ENCODE peak calls at places on chromosomes 7 and 10, in seven cellular contexts. Q is Panc1; L is stimulated activated CD4-positive, alpha-beta T cell treated with anti-CD3 and anti-CD28 coated beads, TNF-alpha, amount 100 ng/mL, for 24 hours; T is upper lobe of right lung; G is GM10248; I is iPS DF 19.7; X is NT2/D1. O is an unnamed sample.
A peak's percentile ranks its signal among the peaks of the same experiment; 100 is the strongest.

GRCh38 chr7:11748884-11749283 is 83.1 kb downstream of the THSD7A start:
- DNase-seq in L (no peak), X (no peak), I (no peak), Q (no peak), T (no peak), G (no peak), O (no peak)

GRCh38 chr10:118842826-118843624 is 88.3 kb upstream of the CACUL1 start:
- DNase-seq in X (no peak), T (no peak), G (no peak), Q (no peak), L (no peak), I (no peak), O (no peak)

GRCh38 chr10:133608855-133609254 is 17.7 kb downstream of the FRG2B start:
- DNase-seq in G (no peak), Q (no peak), I (no peak), X (no peak), L (no peak), T (no peak), O (no peak)

GRCh38 chr7:79979437-79979836 is 155.2 kb upstream of the GNAI1 start:
- DNase-seq in T (no peak), Q (no peak), G (no peak), L (no peak), I (no peak), X (no peak), O (no peak)

GRCh38 chr10:78655941-78656340 is 412.8 kb upstream of the ZMIZ1 start:
- DNase-seq in X (no peak), Q (no peak), I (no peak), G (no peak), L (no peak), T (no peak), O (no peak)

GRCh38 chr7:69204936-69205335 is 393.3 kb upstream of the AUTS2 start:
- DNase-seq in L (no peak), T (no peak), G (no peak), X (no peak), Q (no peak), I (no peak), O (no peak)

GRCh38 chr7:50706469-50706937 is 76.2 kb downstream of the GRB10 start:
- DNase-seq in T (no peak), I (no peak), G (no peak), X (no peak), Q (no peak), L (no peak), O (no peak)

GRCh38 chr10:60643874-60644273 is 134.4 kb upstream of the CDK1 start:
- DNase-seq in I (no peak), Q (no peak), G (no peak), T (no peak), L (no peak), X (no peak), O (no peak)

GRCh38 chr10:93815304-93816091 is 57.8 kb downstream of the LGI1 start:
- DNase-seq in T (no peak), L (no peak), X (peak; percentile 33), G (no peak), Q (no peak), I (no peak), O (no peak)

GRCh38 chr7:96789914-96790313 is 80.3 kb upstream of the SEM1 start:
- DNase-seq in L (no peak), X (no peak), Q (no peak), I (no peak), T (no peak), G (no peak), O (no peak)

GRCh38 chr7:45661302-45661995 is 87.3 kb downstream of the ADCY1 start:
- DNase-seq in X (no peak), L (no peak), T (no peak), Q (no peak), I (no peak), G (no peak), O (no peak)

GRCh38 chr10:93999401-93999851 is 5.7 kb downstream of the PLCE1 start:
- DNase-seq in Q (no peak), G (no peak), L (no peak), X (no peak), T (no peak), I (no peak), O (no peak)

GRCh38 chr7:157158400-157158799 is 19.7 kb downstream of the UBE3C start:
- DNase-seq in G (no peak), Q (no peak), T (no peak), I (no peak), L (no peak), X (no peak), O (peak; percentile 10)

GRCh38 chr10:74541375-74541774 is 285.0 kb upstream of the KAT6B start:
- DNase-seq in T (no peak), G (no peak), X (no peak), Q (no peak), I (no peak), L (no peak), O (no peak)

GRCh38 chr10:101686133-101686925 is 8.6 kb downstream of the FBXW4 start:
- DNase-seq in T (no peak), I (no peak), G (no peak), X (no peak), L (no peak), Q (no peak), O (no peak)

GRCh38 chr7:42232275-42232674 is 4.7 kb downstream of the GLI3 start:
- DNase-seq in Q (no peak), L (no peak), I (no peak), G (no peak), T (no peak), X (no peak), O (no peak)

GRCh38 chr10:57692255-57692980 is 575.3 kb downstream of the IPMK start:
- DNase-seq in G (no peak), Q (no peak), I (no peak), T (no peak), L (no peak), X (no peak), O (no peak)

GRCh38 chr7:129053938-129054437 is 923 bp downstream of the TNPO3 start:
- DNase-seq in L (no peak), G (no peak), Q (peak; percentile 35), X (no peak), T (no peak), I (no peak), O (no peak)

GRCh38 chr7:139626817-139627216 is 103.3 kb downstream of the CLEC2L start:
- DNase-seq in L (no peak), X (no peak), Q (no peak), G (no peak), I (no peak), T (no peak), O (no peak)

GRCh38 chr10:54026340-54026739 is 774.7 kb downstream of the PCDH15 start:
- DNase-seq in L (no peak), T (no peak), Q (no peak), G (no peak), X (no peak), I (no peak), O (no peak)

GRCh38 chr7:155921804-155922506 is 109.7 kb upstream of the SHH start:
- DNase-seq in G (no peak), I (no peak), T (peak; percentile 84), X (no peak), L (no peak), Q (no peak), O (no peak)